ENCODE peak calls at places on chromosome 2, in nine cellular contexts. K is WTC11, L is HepG2, Y is GM13977, M is GM06990, V is upper lobe of left lung, D is lung, S is dorsolateral prefrontal cortex, Q is astrocyte of the spinal cord. C is an unnamed sample.
A peak's percentile ranks its signal among the peaks of the same experiment; 100 is the strongest.

GRCh38 chr2:127164761-127165538 is 55.1 kb downstream of the CYP27C1 start:
- DNase-seq in S (no peak), V (no peak), Q (no peak), L (no peak), D (no peak), Y (no peak), M (no peak), K (no peak), C (no peak)

GRCh38 chr2:63553049-63553448 is 35.2 kb downstream of the WDPCP start:
- DNase-seq in L (no peak), Y (no peak), S (no peak), D (no peak), M (no peak), V (no peak), Q (peak; percentile 52), K (no peak), C (no peak)

GRCh38 chr2:240452471-240453256 is 17.2 kb downstream of the GPC1 start:
- DNase-seq in L (peak; percentile 41), V (peak; percentile 71), D (peak; percentile 66), Q (peak; percentile 25), K (peak; percentile 70), M (no peak), S (peak; percentile 72), Y (peak; percentile 84), C (peak; percentile 79)

GRCh38 chr2:188326290-188326668 is 34.6 kb downstream of the GULP1 start:
- DNase-seq in S (no peak), Y (no peak), Q (no peak), K (no peak), V (no peak), D (no peak), M (no peak), L (no peak), C (no peak)

GRCh38 chr2:134099273-134099672 is 154.6 kb upstream of the MGAT5 start:
- DNase-seq in D (no peak), M (no peak), V (no peak), L (peak; percentile 93), Y (no peak), S (no peak), K (no peak), Q (no peak), C (no peak)

GRCh38 chr2:241257419-241258032 is 57.9 kb downstream of the HDLBP start:
- DNase-seq in M (no peak), D (no peak), Y (no peak), S (no peak), K (no peak), V (no peak), Q (no peak), L (no peak), C (no peak)

GRCh38 chr2:141063410-141063809 is 1067.4 kb downstream of the LRP1B start:
- DNase-seq in S (no peak), K (no peak), D (no peak), M (no peak), Q (no peak), L (no peak), V (no peak), Y (no peak), C (no peak)

GRCh38 chr2:57516740-57517340 is 529.8 kb upstream of the VRK2 start:
- DNase-seq in M (no peak), D (no peak), Q (peak; percentile 52), Y (peak; percentile 47), K (no peak), L (peak; percentile 36), V (no peak), S (no peak), C (peak; percentile 38)

GRCh38 chr2:53103661-53104060 is 663.9 kb upstream of the CHAC2 start:
- DNase-seq in M (no peak), D (no peak), Q (peak; percentile 22), K (no peak), V (no peak), S (no peak), Y (no peak), L (no peak), C (no peak)

GRCh38 chr2:112182581-112183034 is 44.4 kb downstream of the FBLN7 start:
- DNase-seq in M (no peak), K (no peak), Q (no peak), S (no peak), V (no peak), Y (no peak), D (no peak), L (no peak), C (no peak)

GRCh38 chr2:40129725-40130124 is 322.2 kb downstream of the SLC8A1 start:
- DNase-seq in K (no peak), S (no peak), V (no peak), M (no peak), D (no peak), Y (no peak), L (no peak), Q (peak; percentile 50), C (no peak)

GRCh38 chr2:199740111-199740428 is 110.9 kb downstream of the FTCDNL1 start:
- DNase-seq in S (no peak), K (no peak), Y (no peak), D (no peak), V (no peak), L (no peak), M (no peak), Q (no peak), C (no peak)

GRCh38 chr2:149399934-149400615 is 69.7 kb downstream of the LYPD6 start:
- DNase-seq in M (no peak), Q (no peak), S (no peak), Y (no peak), L (no peak), D (no peak), V (no peak), K (no peak), C (no peak)

GRCh38 chr2:6576312-6576711 is 289.4 kb downstream of the CMPK2 start:
- DNase-seq in D (no peak), Q (peak; percentile 1), L (no peak), M (no peak), V (no peak), S (no peak), K (no peak), Y (no peak), C (no peak)

GRCh38 chr2:121502246-121502645 is 28.4 kb upstream of the RNU4ATAC start:
- DNase-seq in M (no peak), Y (no peak), Q (peak; percentile 80), D (no peak), V (no peak), S (no peak), K (no peak), L (no peak), C (no peak)

GRCh38 chr2:8661736-8662135 is 20.1 kb upstream of the ID2 start:
- DNase-seq in Y (no peak), K (no peak), M (no peak), D (no peak), Q (peak; percentile 18), V (no peak), L (no peak), S (no peak), C (no peak)

GRCh38 chr2:130251865-130252620 is 53.8 kb upstream of the TUBA3E start:
- DNase-seq in S (no peak), K (no peak), V (no peak), Q (no peak), M (no peak), Y (no peak), D (no peak), L (no peak), C (no peak)

GRCh38 chr2:55112229-55113016 is 62.2 kb upstream of the RTN4 start:
- DNase-seq in V (no peak), S (peak; percentile 86), L (peak; percentile 44), Y (no peak), K (no peak), M (no peak), Q (peak; percentile 87), D (no peak), C (no peak)

GRCh38 chr2:10971855-10972348 is 60.2 kb downstream of the KCNF1 start:
- DNase-seq in S (no peak), L (no peak), M (no peak), K (no peak), V (no peak), Q (no peak), D (no peak), Y (no peak), C (no peak)

GRCh38 chr2:147096671-147097070 is 748.2 kb upstream of the ACVR2A start:
- DNase-seq in V (no peak), Y (no peak), K (no peak), M (no peak), S (no peak), D (no peak), L (no peak), Q (no peak), C (no peak)
- TF ChIP-seq CTCF in V (no peak), Y (no peak), K (no peak), M (no peak), S (no peak), D (no peak), L (no peak), Q (no peak), C (no peak)

GRCh38 chr2:226553333-226553732 is 246.3 kb downstream of the IRS1 start:
- DNase-seq in V (no peak), Q (no peak), M (no peak), L (no peak), Y (no peak), D (no peak), S (no peak), K (no peak), C (no peak)
- TF ChIP-seq CTCF in V (no peak), Q (no peak), M (no peak), L (no peak), Y (no peak), D (no peak), S (no peak), K (no peak), C (no peak)

GRCh38 chr2:109612991-109613921 is 510 bp downstream of the SEPTIN10 start:
- DNase-seq in S (no peak), V (peak; percentile 30), M (no peak), Y (peak; percentile 40), L (peak; percentile 48), Q (peak; percentile 69), K (no peak), D (peak; percentile 49), C (no peak)

GRCh38 chr2:109613922-109614714 is at the start of the genes SEPTIN10 and SOWAHC:
- DNase-seq in L (peak; percentile 98), V (peak; percentile 96), S (peak; percentile 87), Y (peak; percentile 90), K (peak; percentile 96), M (peak; percentile 89), D (peak; percentile 96), Q (peak; percentile 100), C (peak; percentile 91)

GRCh38 chr2:109609352-109610024 is 4.3 kb downstream of the SEPTIN10 start:
- DNase-seq in Y (no peak), Q (peak; percentile 74), D (no peak), K (no peak), S (no peak), M (no peak), L (no peak), V (no peak), C (no peak)

GRCh38 chr2:109614715-109615636 is 812 bp downstream of the SOWAHC start:
- DNase-seq in M (no peak), V (no peak), Q (no peak), K (peak; percentile 36), D (peak; percentile 31), Y (no peak), S (no peak), L (no peak), C (no peak)

GRCh38 chr2:109611467-109612095 is 2.2 kb downstream of the SEPTIN10 start:
- DNase-seq in K (no peak), Y (no peak), L (peak; percentile 35), V (no peak), S (no peak), M (no peak), D (no peak), Q (peak; percentile 83), C (no peak)
- TF ChIP-seq CTCF in K (no peak), Y (no peak), L (peak; percentile 59), V (no peak), S (no peak), M (no peak), D (no peak), Q (no peak), C (no peak)

GRCh38 chr2:42386684-42387083 is 25.7 kb upstream of the COX7A2L start:
- DNase-seq in M (no peak), Y (peak; percentile 33), D (no peak), K (no peak), L (peak; percentile 35), S (no peak), V (no peak), Q (no peak), C (peak; percentile 44)
- TF ChIP-seq CTCF in M (peak; percentile 62), Y (peak; percentile 57), D (no peak), K (no peak), L (peak; percentile 29), S (no peak), V (no peak), Q (peak; percentile 36), C (peak; percentile 23)

C was measured in GM13976.